ENCODE peak calls at places on chromosomes 2 and 18, in eight cellular contexts. R, U, M, K, E, W, D and P are unnamed samples.
A peak's percentile ranks its signal among the peaks of the same experiment; 100 is the strongest.

GRCh38 chr2:73232471-73233153 is 427 bp downstream of the PRADC1 start:
- DNase-seq in R (no peak), U (peak; percentile 78), M (no peak), K (peak; percentile 25), E (no peak), W (peak; percentile 34), D (peak; percentile 14), P (peak; percentile 49)

GRCh38 chr18:79494936-79495335 is 99.2 kb downstream of the NFATC1 start:
- DNase-seq in R (peak; percentile 2), U (no peak), M (no peak), K (no peak), E (no peak), W (no peak), D (no peak), P (peak; percentile 3)

GRCh38 chr2:134399096-134399495 is 145.2 kb downstream of the MGAT5 start:
- DNase-seq in R (no peak), U (no peak), M (no peak), K (no peak), E (no peak), W (no peak), D (no peak), P (no peak)

GRCh38 chr18:63082661-63083531 is 236.7 kb downstream of the BCL2 start:
- DNase-seq in R (no peak), U (no peak), M (no peak), K (no peak), E (no peak), W (no peak), D (no peak), P (no peak)

GRCh38 chr2:189086710-189087109 is 92.9 kb downstream of the COL5A2 start:
- DNase-seq in R (no peak), U (no peak), M (peak; percentile 80), K (no peak), E (no peak), W (no peak), D (no peak), P (no peak)

GRCh38 chr2:85547089-85547858 is 8.3 kb downstream of the MAT2A start:
- DNase-seq in R (no peak), U (no peak), M (no peak), K (no peak), E (no peak), W (no peak), D (no peak), P (no peak)

GRCh38 chr2:46014911-46015654 is 282.1 kb upstream of the EPAS1 start:
- DNase-seq in R (no peak), U (no peak), M (no peak), K (peak; percentile 46), E (no peak), W (no peak), D (no peak), P (peak; percentile 67)

GRCh38 chr2:157897106-157897971 is 21.2 kb upstream of the ACVR1 start:
- DNase-seq in R (no peak), U (peak; percentile 18), M (no peak), K (no peak), E (no peak), W (no peak), D (no peak), P (no peak)

GRCh38 chr2:229927817-229928321 is 5.6 kb downstream of the FBXO36 start:
- DNase-seq in R (no peak), U (no peak), M (peak; percentile 71), K (no peak), E (no peak), W (no peak), D (no peak), P (no peak)

GRCh38 chr18:13629841-13630747 is 96.3 kb downstream of the FAM210A start:
- DNase-seq in R (peak; percentile 31), U (peak; percentile 66), M (peak; percentile 50), K (peak; percentile 58), E (peak; percentile 40), W (peak; percentile 51), D (no peak), P (peak; percentile 60)

GRCh38 chr2:218960196-218961165 is 1.0 kb downstream of the CDK5R2 start:
- DNase-seq in R (no peak), U (no peak), M (no peak), K (no peak), E (no peak), W (no peak), D (no peak), P (peak; percentile 25)

GRCh38 chr18:63736856-63737255 is 34.1 kb downstream of the SERPINB11 start:
- DNase-seq in R (no peak), U (no peak), M (peak; percentile 41), K (no peak), E (no peak), W (peak; percentile 82), D (no peak), P (no peak)

GRCh38 chr18:71077451-71077850 is 788.6 kb downstream of the SOCS6 start:
- DNase-seq in R (no peak), U (no peak), M (no peak), K (no peak), E (no peak), W (no peak), D (no peak), P (no peak)

GRCh38 chr2:66110071-66110470 is 324.9 kb upstream of the MEIS1 start:
- DNase-seq in R (no peak), U (no peak), M (no peak), K (no peak), E (no peak), W (no peak), D (no peak), P (no peak)

GRCh38 chr18:48629730-48630324 is 91.0 kb downstream of the CTIF start:
- DNase-seq in R (no peak), U (no peak), M (peak; percentile 100), K (no peak), E (no peak), W (peak; percentile 89), D (no peak), P (peak; percentile 51)

GRCh38 chr2:102085238-102085637 is 57.3 kb upstream of the IL1R1 start:
- DNase-seq in R (no peak), U (no peak), M (no peak), K (no peak), E (no peak), W (no peak), D (no peak), P (no peak)

GRCh38 chr2:112480540-112481049 is 1.4 kb upstream of the TTL start:
- DNase-seq in R (no peak), U (peak; percentile 45), M (no peak), K (no peak), E (no peak), W (peak; percentile 53), D (no peak), P (no peak)

GRCh38 chr2:236286866-236287545 is 22.8 kb upstream of the ASB18 start:
- DNase-seq in R (no peak), U (no peak), M (no peak), K (no peak), E (no peak), W (peak; percentile 9), D (no peak), P (no peak)

GRCh38 chr2:151827564-151828142 is 568 bp downstream of the ARL5A start:
- DNase-seq in R (no peak), U (peak; percentile 57), M (peak; percentile 16), K (no peak), E (peak; percentile 23), W (peak; percentile 17), D (no peak), P (peak; percentile 37)

GRCh38 chr2:70141754-70142589 is 48.8 kb downstream of the C2orf42 start:
- DNase-seq in R (peak; percentile 78), U (peak; percentile 84), M (peak; percentile 38), K (no peak), E (no peak), W (peak; percentile 84), D (peak; percentile 32), P (peak; percentile 81)
- TF ChIP-seq POLR2A in R (peak; percentile 79), U (peak; percentile 72), M (peak; percentile 38), K (peak; percentile 95), E (peak; percentile 95), W (peak; percentile 57), D (peak; percentile 97), P (peak; percentile 90)

GRCh38 chr2:64637931-64638330 is 15.8 kb downstream of the SERTAD2 start:
- DNase-seq in R (no peak), U (peak; percentile 62), M (peak; percentile 31), K (no peak), E (no peak), W (no peak), D (no peak), P (peak; percentile 65)
- H3K4me1 ChIP-seq in R (no peaks in the 10 kb centered on the region), U (peaks cover 59% of the 10 kb centered on the region), M (peaks cover 15% of the 10 kb centered on the region), K (peaks cover 36% of the 10 kb centered on the region), E (peaks cover 15% of the 10 kb centered on the region), W (peaks cover 47% of the 10 kb centered on the region), D (peaks cover 42% of the 10 kb centered on the region), P (peaks cover 46% of the 10 kb centered on the region)

GRCh38 chr2:238288650-238289573 is 502 bp upstream of the PER2 start:
- DNase-seq in R (peak; percentile 98), U (peak; percentile 97), M (peak; percentile 99), K (peak; percentile 96), E (peak; percentile 99), W (peak; percentile 99), D (peak; percentile 100), P (peak; percentile 99)
- TF ChIP-seq POLR2A in R (peak; percentile 64), U (peak; percentile 74), M (peak; percentile 76), K (peak; percentile 41), E (peak; percentile 77), W (peak; percentile 58), D (peak; percentile 89), P (peak; percentile 82)

GRCh38 chr2:177247693-177248262 is 16.7 kb downstream of the NFE2L2 start:
- DNase-seq in R (no peak), U (no peak), M (no peak), K (no peak), E (no peak), W (no peak), D (no peak), P (no peak)
- H3K4me1 ChIP-seq in R (peaks cover 12% of the 10 kb centered on the region), U (peaks cover 65% of the 10 kb centered on the region), M (peaks cover 35% of the 10 kb centered on the region), K (peaks cover 93% of the 10 kb centered on the region), E (peaks cover 46% of the 10 kb centered on the region), W (peaks cover 100% of the 10 kb centered on the region), D (peaks cover 75% of the 10 kb centered on the region), P (peaks cover 91% of the 10 kb centered on the region)

DNA sequence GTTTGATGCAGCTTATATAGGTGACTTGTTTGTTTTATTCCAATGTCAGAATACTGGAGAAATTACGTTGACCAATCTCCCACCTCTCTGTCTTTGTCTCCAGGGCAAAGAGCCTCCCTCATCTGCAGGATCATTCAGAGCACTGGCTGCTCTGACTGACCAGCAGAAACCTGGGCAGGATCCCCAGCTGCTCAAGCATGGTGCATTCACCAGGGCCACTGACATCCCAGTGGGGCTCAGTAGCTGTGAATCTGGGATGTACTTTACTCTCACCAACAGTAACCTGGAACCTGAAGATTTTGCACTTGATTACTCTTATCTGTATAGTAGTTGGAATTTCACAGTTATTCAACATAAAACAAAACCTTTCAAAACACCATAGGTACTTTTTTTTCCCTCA is 235.9 kb downstream of the ANKRD36 start:
- DNase-seq in R (no peak), U (no peak), M (no peak), K (no peak), E (no peak), W (no peak), D (no peak), P (no peak)
- TF ChIP-seq POLR2A in R (no peak), U (no peak), M (no peak), K (no peak), E (no peak), W (no peak), D (no peak), P (no peak)

DNA sequence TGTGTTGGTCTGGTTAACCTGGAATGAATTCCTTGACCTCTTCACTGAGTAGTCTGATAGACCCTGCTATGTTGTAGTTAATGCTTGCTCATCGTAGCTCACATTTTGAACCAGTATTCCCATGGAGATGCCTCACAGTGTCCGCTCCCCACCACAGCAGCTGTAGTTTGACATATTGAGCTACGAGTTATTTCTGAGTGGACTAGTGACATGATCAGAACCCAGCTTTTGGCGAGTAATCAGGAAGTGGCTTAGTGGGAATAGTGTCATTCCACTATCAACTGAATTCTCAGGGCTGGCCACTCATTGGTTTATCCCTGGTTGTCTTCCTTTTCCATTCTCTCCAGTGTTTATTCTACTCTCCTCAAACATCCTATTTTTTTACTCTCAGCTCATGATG is 102.7 kb downstream of the MYO1B start:
- DNase-seq in R (no peak), U (no peak), M (peak; percentile 84), K (no peak), E (no peak), W (no peak), D (no peak), P (no peak)
- H3K4me1 ChIP-seq in R (no peaks in the 10 kb centered on the region), U (no peaks in the 10 kb centered on the region), M (peaks cover 46% of the 10 kb centered on the region), K (peaks cover 20% of the 10 kb centered on the region), E (peaks cover 8% of the 10 kb centered on the region), W (peaks cover 49% of the 10 kb centered on the region), D (peaks cover 5% of the 10 kb centered on the region), P (no peaks in the 10 kb centered on the region)